ENCODE peak calls at places on chromosome 17, in four cellular contexts. W, X, E and I are unnamed samples.

GRCh38 chr17:47363171-47363570 is 39.4 kb downstream of the EFCAB13 start:
- DNase-seq in W (no peak), X (no peak), E (no peak), I (no peak)

GRCh38 chr17:29847527-29847931 is 82.5 kb downstream of the SSH2 start:
- DNase-seq in X (no peak), W (no peak), E (no peak), I (no peak)

GRCh38 chr17:920190-920589 is 59.4 kb downstream of the NXN start:
- DNase-seq in E (no peak), X (no peak), W (no peak), I (no peak)

GRCh38 chr17:58352843-58353719 is 1.1 kb upstream of the SUPT4H1 start:
- DNase-seq in X (peak; percentile 33), E (peak; percentile 39), W (peak; percentile 50), I (no peak)

GRCh38 chr17:18253947-18254821 is 4.4 kb downstream of the FLII start:
- DNase-seq in X (no peak), E (no peak), W (no peak), I (no peak)

GRCh38 chr17:63476494-63476856 is 386 bp upstream of the ACE start:
- DNase-seq in E (peak; percentile 30), W (no peak), X (no peak), I (no peak)

GRCh38 chr17:48878920-48879898 is 13.4 kb upstream of the ATP5MC1 start:
- DNase-seq in E (peak; percentile 67), W (peak; percentile 37), X (peak; percentile 75), I (no peak)

GRCh38 chr17:48960834-48961515 is 7.4 kb downstream of the GIP start:
- DNase-seq in E (no peak), X (no peak), W (no peak), I (no peak)

GRCh38 chr17:19561697-19562318 is 28.2 kb downstream of the SLC47A1 start:
- DNase-seq in X (no peak), E (no peak), W (no peak), I (no peak)

GRCh38 chr17:48559609-48560451 is 14.9 kb upstream of the HOXB2 start:
- DNase-seq in X (peak; percentile 90), W (no peak), E (no peak), I (no peak)

GRCh38 chr17:76727745-76728456 is 1.3 kb downstream of the METTL23 start:
- DNase-seq in X (peak; percentile 21), E (peak; percentile 21), W (peak; percentile 26), I (no peak)

GRCh38 chr17:77140878-77141767 is at the start of gene SEC14L1:
- DNase-seq in X (no peak), E (peak; percentile 59), W (peak; percentile 52), I (peak; percentile 82)

GRCh38 chr17:7742729-7743128 is 25.2 kb downstream of the DNAH2 start:
- DNase-seq in E (no peak), X (no peak), W (no peak), I (no peak)

GRCh38 chr17:7744416-7744815 is 26.9 kb downstream of the DNAH2 start:
- DNase-seq in E (no peak), X (no peak), W (no peak), I (no peak)

GRCh38 chr17:7748098-7748775 is 30.7 kb downstream of the DNAH2 start:
- DNase-seq in W (no peak), E (no peak), X (peak; percentile 35), I (no peak)

GRCh38 chr17:7747586-7747985 is 30.0 kb downstream of the DNAH2 start:
- DNase-seq in E (no peak), W (no peak), X (peak; percentile 50), I (no peak)

DNA sequence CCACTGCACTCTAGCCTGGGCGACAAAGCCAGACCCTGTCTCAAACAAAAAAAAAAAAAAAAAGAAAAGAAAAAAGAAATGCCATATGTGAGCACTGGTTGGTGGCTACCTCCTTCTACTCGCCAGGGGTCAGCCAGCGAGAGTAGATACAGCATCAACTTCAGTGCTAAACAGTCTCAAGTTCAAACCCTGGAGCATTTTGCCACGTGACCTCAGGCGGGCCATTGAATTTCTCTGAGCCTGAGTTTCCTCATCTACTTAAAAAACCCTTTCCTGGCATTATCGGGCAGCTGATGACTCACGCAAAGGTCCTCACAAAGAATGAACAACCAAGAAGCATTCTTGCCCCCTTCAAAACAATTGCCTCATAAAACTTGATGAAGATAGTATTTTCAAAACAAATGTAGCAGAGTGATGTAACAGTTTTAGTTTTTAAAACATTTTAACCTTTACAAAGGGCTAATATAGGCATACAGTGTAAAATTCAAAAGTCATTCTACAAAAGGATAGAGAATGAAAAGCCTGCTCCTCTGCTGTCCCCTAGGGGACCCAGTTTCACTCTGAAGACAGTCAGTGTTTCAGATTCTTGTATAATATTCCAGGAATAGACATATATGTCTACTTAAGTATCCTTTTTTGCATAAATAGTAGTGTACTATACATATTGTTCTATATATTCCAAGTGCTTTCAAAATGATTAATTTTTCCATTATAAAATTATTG is 28.4 kb downstream of the DNAH2 start:
- DNase-seq in W (no peak), E (no peak), X (peak; percentile 83), I (no peak)
- H3K4me3 ChIP-seq in W (no peak overlapping the region), E (no peak overlapping the region), X (no peak overlapping the region), I (no peak overlapping the region)

GRCh38 chr17:43337684-43338428 is 60.9 kb upstream of the ARL4D start:
- DNase-seq in W (no peak), E (no peak), X (no peak), I (no peak)

GRCh38 chr17:43338886-43339516 is 59.8 kb upstream of the ARL4D start:
- DNase-seq in E (peak; percentile 89), W (peak; percentile 73), X (peak; percentile 61), I (no peak)

GRCh38 chr17:43342601-43342905 is 56.2 kb upstream of the ARL4D start:
- DNase-seq in E (no peak), W (no peak), X (peak; percentile 52), I (no peak)

GRCh38 chr17:43344700-43345099 is 54.1 kb upstream of the ARL4D start:
- DNase-seq in X (no peak), E (no peak), W (no peak), I (no peak)

GRCh38 chr17:43341705-43342600 is 56.8 kb upstream of the ARL4D start:
- DNase-seq in W (no peak), E (no peak), X (peak; percentile 70), I (no peak)
- H3K27ac ChIP-seq in W (no peak overlapping the region), E (no peak overlapping the region), X (peak overlapping the region; percentile 47), I (no peak overlapping the region)

DNA sequence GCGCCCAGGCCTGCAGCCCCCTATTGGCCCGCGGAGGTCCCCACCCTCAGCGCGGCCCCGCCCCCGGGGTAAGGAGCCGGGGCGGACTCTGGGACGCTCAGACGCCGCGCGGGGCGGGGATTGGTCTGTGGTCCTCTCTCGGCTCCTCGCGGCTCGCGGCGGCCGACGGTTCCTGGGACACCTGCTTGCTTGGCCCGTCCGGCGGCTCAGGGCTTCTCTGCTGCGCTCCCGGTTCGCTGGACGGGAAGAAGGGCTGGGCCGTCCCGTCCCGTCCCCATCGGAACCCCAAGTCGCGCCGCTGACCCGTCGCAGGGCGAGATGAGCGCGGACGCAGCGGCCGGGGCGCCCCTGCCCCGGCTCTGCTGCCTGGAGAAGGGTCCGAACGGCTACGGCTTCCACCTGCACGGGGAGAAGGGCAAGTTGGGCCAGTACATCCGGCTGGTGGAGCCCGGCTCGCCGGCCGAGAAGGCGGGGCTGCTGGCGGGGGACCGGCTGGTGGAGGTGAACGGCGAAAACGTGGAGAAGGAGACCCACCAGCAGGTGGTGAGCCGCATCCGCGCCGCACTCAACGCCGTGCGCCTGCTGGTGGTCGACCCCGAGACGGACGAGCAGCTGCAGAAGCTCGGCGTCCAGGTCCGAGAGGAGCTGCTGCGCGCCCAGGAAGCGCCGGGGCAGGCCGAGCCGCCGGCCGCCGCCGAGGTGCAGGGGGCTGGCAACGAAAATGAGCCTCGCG is at the start of gene NHERF1:
- DNase-seq in E (peak; percentile 97), W (peak; percentile 96), X (peak; percentile 84), I (peak; percentile 94)
- TF ChIP-seq CTCF in E (no peak), W (peak; percentile 21), X (no peak), I (no peak)

DNA sequence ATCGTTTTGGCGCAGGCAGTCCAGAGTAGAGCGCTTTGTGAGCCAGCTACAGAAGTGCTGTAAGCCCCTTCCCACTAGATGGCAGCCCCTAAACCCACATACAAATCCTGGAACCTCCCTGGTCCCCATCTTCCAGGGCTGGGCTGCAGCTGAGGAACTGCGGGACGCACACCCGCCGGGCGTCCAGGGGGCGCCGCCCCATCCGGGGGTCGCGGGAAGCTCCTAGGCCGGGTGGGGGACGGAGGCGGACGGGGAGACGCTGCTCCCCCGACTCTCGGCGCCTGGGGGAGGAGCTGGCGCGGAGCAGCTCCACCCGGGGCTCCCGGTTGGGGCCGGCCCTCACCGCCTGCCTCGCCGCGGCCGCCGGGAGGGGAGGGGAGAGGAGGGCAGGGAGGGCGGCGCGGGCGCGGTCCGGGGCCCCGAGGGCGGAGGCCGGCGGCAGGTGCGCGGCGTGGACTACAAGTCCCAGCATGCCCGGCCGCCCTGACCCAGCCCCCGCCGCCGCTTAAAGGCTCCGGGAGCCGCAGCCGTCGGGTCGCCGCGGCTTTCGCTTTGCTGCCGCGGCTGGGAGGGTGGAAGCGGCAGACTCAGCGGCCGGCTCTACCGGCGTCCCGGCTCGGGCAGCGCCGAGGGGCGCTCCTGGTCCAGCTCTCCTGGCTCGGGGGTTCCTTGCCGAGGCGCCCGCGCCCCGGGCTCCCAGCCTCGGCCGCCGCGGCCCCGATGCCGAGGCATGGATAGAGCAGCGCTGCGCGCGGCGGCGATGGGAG is at the start of gene KSR1:
- DNase-seq in X (peak; percentile 87), W (peak; percentile 89), E (peak; percentile 93), I (peak; percentile 85)
- H3K4me3 ChIP-seq in X (peak within 1 kb of the TSS; percentile 89), W (peak within 1 kb of the TSS; percentile 92), E (peak within 1 kb of the TSS; percentile 48), I (peak within 1 kb of the TSS; percentile 75)

DNA sequence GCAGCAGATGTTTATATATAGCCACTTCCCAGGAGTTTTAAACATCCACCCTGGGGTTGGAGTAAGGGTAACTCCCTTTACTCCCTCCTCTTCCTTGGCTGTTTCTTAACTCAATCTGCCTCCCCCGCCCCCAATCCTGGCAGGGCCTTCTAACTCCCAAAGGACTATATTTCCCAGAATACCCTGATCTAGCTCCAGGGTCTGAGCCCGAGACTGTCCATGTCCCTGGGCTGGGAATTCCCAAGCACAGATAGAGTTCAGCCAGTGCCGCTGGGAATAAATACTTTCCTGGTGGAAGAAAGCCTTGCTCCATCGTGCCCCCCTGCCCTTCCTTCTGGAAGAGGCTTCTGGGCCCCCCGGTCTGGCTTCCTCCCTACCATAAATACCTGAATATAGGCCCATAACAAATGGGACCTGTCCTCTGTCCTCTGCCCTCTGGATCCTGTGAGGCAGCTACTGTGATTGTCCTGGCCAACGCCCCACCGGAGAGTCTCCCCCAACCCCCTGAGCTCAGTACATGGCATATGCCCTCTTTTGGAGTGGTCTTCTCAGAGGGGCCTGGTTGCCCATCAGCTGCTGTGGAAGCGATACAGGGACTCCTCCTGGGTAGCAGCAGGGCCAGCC is 10.2 kb downstream of the BAHCC1 start:
- DNase-seq in E (peak; percentile 44), X (peak; percentile 79), W (no peak), I (peak; percentile 96)
- H3K27ac ChIP-seq in E (no peak overlapping the region), X (peak overlapping the region; percentile 3), W (no peak overlapping the region), I (peak overlapping the region; percentile 97)